ENCODE peak calls at places on chromosomes 16 and 17, in four cellular contexts. L, W, X and K are unnamed samples.

GRCh38 chr16:21156767-21157467 is 1.6 kb upstream of the LDAF1 start:
- DNase-seq in X (peak), L (peak), W (peak), K (no peak)

GRCh38 chr16:87065781-87066694 is 251.2 kb downstream of the C16orf95 start:
- DNase-seq in W (no peak), X (no peak), L (no peak), K (no peak)

GRCh38 chr16:15971435-15971805 is 22.0 kb downstream of the ABCC1 start:
- DNase-seq in L (no peak), W (no peak), X (no peak), K (no peak)

GRCh38 chr17:82440377-82440981 is 10.1 kb downstream of the CYBC1 start:
- DNase-seq in L (no peak), X (no peak), W (no peak), K (no peak)

GRCh38 chr16:58418601-58419000 is 26.3 kb downstream of the GINS3 start:
- DNase-seq in L (peak), W (no peak), X (no peak), K (no peak)

GRCh38 chr17:75499313-75500022 is 15.9 kb downstream of the CASKIN2 start:
- DNase-seq in X (no peak), L (no peak), W (peak), K (no peak)

GRCh38 chr17:79214940-79215604 is 140.4 kb downstream of the ENGASE start:
- DNase-seq in W (no peak), L (no peak), X (no peak), K (no peak)

GRCh38 chr16:3094289-3095027 is 4.6 kb downstream of the ZSCAN10 start:
- DNase-seq in L (peak), W (no peak), X (peak), K (peak)

GRCh38 chr17:80850109-80850508 is 141.5 kb upstream of the CHMP6 start:
- DNase-seq in W (no peak), X (no peak), L (no peak), K (no peak)

GRCh38 chr17:49337900-49338299 is 24.1 kb downstream of the ZNF652 start:
- DNase-seq in W (peak), L (peak), X (no peak), K (no peak)

GRCh38 chr17:71023631-71024030 is 854.3 kb downstream of the KCNJ2 start:
- DNase-seq in L (no peak), X (no peak), W (no peak), K (no peak)

GRCh38 chr17:50129946-50130777 is at the start of gene SAMD14:
- DNase-seq in X (no peak), L (peak), W (no peak), K (no peak)

GRCh38 chr17:40602445-40603443 is 37.5 kb upstream of the CCR7 start:
- DNase-seq in X (no peak), L (no peak), W (no peak), K (no peak)

GRCh38 chr16:83348991-83349390 is 458.8 kb upstream of the HSBP1 start:
- DNase-seq in W (no peak), L (no peak), X (no peak), K (no peak)

GRCh38 chr16:87602821-87603683 is 744 bp downstream of the JPH3 start:
- DNase-seq in X (peak), W (no peak), L (no peak), K (no peak)

GRCh38 chr17:60392845-60393702 is 1.1 kb upstream of the USP32 start:
- DNase-seq in X (peak), L (peak), W (peak), K (no peak)

DNA sequence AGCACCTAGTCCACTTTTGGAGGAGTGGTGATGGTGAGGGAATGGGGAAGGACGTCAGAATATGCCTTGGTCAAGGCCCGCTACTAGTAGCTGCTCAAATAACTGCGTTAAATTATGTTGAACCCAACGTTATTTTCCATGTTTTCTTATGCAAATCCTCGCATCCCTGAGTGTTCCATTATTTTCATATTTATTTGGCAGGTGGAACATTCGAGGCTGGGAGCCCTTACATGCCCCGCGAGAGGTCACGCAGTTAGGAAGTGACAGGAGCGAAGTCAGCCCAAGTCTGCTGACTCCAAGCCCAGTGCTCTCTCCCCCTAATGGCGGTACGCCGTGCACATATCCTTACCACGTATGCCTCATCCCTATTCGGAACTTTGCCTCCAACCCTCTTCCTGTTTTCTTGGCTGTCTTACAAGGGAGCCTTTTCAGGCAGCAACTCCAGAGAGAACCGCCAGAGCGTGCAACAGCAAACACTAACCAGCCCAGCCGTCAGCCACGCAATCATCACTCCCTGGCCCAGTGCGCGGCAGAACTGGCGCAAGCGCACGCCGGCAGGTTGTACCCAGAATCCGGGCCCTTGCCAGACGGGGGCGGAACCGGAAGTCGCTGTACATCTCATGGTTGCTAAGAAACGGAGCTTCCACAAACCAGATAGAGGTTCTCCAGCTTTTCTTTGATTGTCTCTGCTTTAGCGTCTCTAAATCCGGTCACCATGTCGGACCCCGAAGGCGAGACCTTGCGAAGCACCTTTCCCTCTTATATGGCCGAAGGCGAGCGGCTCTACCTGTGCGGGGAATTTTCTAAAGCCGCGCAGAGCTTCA is at the start of gene ODAD4:
- DNase-seq in X (peak), W (peak), L (peak), K (peak)
- TF ChIP-seq CTCF in X (peak), W (no peak), L (peak), K (peak)

GRCh38 chr17:3969963-3970362 is 5.7 kb upstream of the ATP2A3 start:
- DNase-seq in X (no peak), W (no peak), L (no peak), K (no peak)

GRCh38 chr17:3966720-3967363 is 2.6 kb upstream of the ATP2A3 start:
- DNase-seq in X (no peak), W (no peak), L (no peak), K (peak)

GRCh38 chr17:3968017-3968416 is 3.8 kb upstream of the ATP2A3 start:
- DNase-seq in W (no peak), X (no peak), L (no peak), K (no peak)

GRCh38 chr17:3970668-3971067 is 6.4 kb upstream of the ATP2A3 start:
- DNase-seq in W (no peak), L (no peak), X (no peak), K (no peak)

GRCh38 chr17:3968886-3969524 is 4.8 kb upstream of the ATP2A3 start:
- DNase-seq in X (no peak), L (no peak), W (no peak), K (no peak)
- TF ChIP-seq POLR2A in X (no peak), L (no peak), W (no peak), K (no peak)

DNA sequence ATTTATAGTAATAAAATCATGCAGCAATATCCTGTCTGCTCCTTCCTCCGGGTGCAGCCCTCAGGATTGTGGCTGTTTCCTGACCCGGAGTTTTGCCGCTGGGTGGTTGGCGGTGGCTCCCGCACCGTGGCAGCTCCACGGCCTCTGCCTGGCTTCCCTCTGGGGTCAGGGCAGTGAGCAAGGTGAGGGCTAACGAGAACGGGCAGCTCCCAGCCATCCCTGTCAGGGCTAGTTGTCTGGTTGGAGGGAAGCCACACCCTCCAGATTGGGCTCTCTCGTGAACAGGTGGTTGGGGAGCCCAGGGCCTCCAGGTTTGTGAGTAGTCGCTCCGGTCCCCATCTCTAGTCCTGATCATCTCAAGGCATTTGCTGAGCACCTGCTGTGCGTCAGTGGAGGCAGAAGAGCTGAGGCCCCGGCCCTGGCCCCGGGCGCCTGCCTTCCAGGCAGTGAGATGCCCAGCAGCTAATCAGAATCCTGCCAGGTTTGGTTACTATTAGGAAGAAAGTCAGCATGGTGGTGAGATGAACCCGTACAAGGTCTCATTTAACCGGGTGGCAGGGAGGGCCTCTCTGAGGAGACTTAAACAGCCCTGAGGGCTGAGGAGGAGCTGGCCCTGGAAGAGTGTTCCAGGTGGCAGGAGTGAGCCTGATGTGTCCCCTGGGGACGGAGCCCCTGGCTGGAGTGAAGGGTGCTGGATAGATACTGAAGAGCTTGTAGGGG is 2.3 kb upstream of the NUDT16L1 start:
- DNase-seq in L (no peak), X (no peak), W (no peak), K (peak)
- H3K4me3 ChIP-seq in L (no peak), X (no peak), W (no peak), K (no peak)

GRCh38 chr17:44901323-44901965 is 2.2 kb upstream of the EFTUD2 start:
- DNase-seq in L (peak), X (peak), W (no peak), K (no peak)
- TF ChIP-seq CTCF in L (peak), X (no peak), W (no peak), K (no peak)

GRCh38 chr16:89096042-89096717 is 2.5 kb downstream of the ACSF3 start:
- DNase-seq in W (no peak), L (no peak), X (no peak), K (no peak)

GRCh38 chr16:89092013-89092412 is 1.6 kb upstream of the ACSF3 start:
- DNase-seq in X (no peak), W (no peak), L (no peak), K (no peak)

GRCh38 chr16:89093602-89094251 is at the start of gene ACSF3:
- DNase-seq in L (peak), X (peak), W (peak), K (peak)

GRCh38 chr16:89095401-89095974 is 1.8 kb downstream of the ACSF3 start:
- DNase-seq in L (no peak), X (no peak), W (no peak), K (peak)

DNA sequence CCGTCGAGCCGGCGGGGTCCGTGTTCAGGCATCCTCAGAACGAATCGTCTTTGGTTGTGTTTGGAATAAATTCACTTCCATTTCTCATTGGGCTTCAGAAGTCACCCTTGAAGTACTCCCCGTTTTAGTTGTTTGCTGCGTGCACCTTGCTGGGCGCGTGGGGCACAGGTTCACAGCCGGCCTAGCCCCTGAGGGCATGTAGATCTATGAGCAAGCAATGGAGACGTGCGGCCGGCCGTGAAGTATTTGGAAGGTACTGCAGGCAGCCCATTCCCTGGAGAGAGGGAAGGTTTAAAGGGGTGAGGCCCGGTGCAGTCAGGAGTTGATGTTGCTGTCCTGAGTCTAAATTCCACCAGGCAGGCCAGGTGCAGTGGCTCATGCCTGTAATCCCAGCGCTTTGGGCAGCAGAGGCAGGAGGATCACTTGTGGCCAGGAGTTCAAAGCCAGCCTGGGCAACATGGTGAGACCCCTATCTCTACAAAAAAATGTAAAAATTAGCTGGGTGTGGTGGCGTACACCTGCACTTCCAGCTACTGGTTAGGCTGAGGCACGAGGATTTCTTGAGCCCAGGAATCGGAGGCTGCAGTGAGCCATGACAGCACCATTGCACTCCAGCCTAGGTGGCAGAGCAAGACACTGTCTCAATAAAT is 725 bp downstream of the ACSF3 start:
- DNase-seq in L (no peak), W (no peak), X (no peak), K (peak)
- TF ChIP-seq POLR2A in L (no peak), W (no peak), X (no peak), K (no peak)

DNA sequence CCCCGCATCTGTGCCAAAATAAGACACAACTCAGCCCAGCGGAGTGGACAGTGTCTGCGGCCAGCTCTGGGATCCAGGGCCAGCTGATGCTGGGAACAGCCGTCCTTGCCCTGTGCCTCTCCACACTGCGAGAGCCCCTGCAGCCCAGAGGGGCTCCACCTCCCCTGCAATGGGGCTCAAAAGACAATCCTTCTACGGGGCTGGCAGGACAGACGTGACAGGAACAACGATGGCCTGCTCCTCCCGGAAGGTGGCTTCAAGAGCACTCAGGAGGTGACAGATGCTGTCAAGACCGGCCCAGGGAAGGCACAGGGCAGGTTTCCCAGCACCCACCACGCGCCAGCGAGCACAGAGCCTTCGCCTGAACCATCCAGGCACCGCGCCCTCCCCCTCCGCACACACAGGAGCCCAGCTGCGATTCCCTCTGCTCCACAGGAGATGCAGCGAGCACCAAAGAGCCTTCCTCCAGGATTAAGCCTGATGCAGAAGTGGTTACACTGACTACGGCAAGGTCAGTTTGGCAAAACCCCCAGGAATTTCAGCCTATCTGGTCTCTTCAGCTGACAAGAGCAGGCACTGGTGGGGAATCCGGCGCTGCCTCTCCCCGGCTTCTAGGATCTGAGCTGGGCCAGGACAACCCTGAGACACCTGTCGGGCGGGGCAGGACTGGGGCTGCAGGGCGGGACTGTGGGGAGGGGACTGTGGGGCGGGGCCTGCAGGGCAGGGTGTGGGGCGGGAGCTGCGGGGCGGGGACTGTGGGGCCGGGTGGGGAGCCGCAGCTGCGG is 103.4 kb downstream of the ZNF778 start:
- DNase-seq in X (peak), L (peak), W (no peak), K (peak)
- H3K4me3 ChIP-seq in X (peak), L (no peak), W (peak), K (no peak)

DNA sequence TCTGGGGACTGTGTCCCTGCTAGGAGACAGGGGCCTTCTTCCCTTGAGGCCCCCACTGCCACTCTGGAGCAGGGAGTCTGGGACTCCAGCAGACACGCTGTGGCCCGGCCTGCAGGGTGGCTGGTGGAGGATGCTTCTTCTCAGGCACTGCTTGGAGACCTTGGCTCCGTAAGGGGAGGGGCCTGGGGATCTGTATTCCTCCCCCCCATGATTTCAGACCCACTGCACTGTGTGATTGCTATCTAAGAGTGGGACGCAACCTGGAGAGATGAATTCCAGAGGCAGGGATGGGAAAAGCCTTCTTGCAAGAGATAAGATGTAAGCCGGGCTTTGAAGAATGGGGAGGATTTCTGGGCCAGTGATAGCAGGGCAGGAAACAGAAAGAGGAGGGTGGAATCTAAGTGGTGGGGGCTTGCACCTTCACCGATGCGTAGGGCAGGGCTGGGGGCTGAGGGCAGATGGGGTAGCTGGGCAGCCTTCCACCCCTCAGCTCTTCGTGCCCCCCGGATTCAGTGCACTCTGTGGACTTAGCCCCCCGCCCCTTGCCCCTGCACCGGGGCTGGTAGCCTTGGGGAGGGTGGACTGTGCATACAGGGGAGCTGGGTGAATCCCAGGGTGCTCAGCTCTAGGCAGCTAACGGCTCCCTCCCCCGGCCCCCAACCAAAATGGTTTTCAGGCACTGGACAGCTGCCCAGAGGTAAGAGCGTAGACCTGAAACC is 5.2 kb upstream of the GSE1 start:
- DNase-seq in L (no peak), W (no peak), X (no peak), K (no peak)
- TF ChIP-seq CTCF in L (no peak), W (no peak), X (no peak), K (no peak)

DNA sequence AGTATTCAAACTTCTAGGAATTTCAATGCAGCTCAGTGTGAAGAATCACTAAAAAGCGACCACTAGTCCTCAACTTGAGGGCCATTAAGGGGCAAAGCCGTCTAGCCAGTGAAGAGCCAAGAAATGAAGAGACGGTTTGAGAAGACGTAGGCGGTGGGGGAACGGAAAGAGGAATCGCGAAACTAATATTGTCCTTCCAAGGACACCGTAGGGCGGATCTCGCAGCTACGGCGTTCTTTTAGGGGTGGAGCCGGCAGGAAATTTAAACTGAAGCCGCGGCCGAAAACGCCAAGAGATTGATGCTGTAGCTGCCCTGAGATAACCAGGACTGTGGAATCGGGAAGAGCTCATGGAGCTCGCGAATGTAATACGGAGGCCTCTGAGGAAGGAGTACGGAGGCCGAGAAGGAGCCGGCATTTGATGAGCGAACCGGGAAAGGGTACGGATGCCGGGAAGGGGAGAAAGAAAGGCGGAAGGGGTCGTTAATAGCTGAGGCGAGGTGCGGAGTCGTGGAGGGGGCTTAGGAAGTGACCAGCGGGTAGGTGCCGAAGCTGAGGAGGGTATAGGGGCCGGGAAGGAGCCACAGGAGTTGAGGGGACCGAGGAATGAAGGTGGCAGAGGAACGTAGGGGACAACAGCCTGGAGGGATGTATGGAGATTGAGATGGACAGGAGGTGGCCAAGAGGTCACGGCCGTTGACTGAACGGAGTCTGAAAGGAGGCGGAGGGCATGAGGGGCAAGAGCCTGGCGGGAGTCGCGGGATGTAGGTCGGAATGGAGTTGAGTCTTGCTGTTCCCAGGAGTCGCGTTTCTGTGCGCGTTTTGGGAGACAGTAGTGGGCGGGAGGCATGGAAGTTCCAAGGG is at the start of gene DBF4B:
- DNase-seq in X (peak), L (peak), W (peak), K (peak)
- TF ChIP-seq POLR2A in X (peak), L (no peak), W (peak), K (no peak)

GRCh38 chr17:44543213-44543904 is 13.9 kb upstream of the FZD2 start:
- DNase-seq in L (peak), W (no peak), X (peak), K (no peak)

GRCh38 chr17:44540246-44541084 is 16.8 kb upstream of the FZD2 start:
- DNase-seq in L (no peak), W (no peak), X (no peak), K (no peak)

GRCh38 chr17:44543905-44544523 is 13.3 kb upstream of the FZD2 start:
- DNase-seq in X (no peak), L (no peak), W (no peak), K (no peak)

GRCh38 chr17:44539664-44540063 is 17.6 kb upstream of the FZD2 start:
- DNase-seq in L (no peak), X (no peak), W (no peak), K (no peak)

GRCh38 chr17:44541884-44542581 is 15.3 kb upstream of the FZD2 start:
- DNase-seq in W (no peak), X (no peak), L (no peak), K (no peak)
- H3K4me3 ChIP-seq in W (no peak), X (no peak), L (no peak), K (no peak)